ENCODE peak calls at places on chromosome 13, in ten cellular contexts. K is RCC 7860; A is activated CD4-positive, CD25-positive, alpha-beta regulatory T cell treated with anti-CD3 and anti-CD28 coated beads, Interleukin-2, amount 50 U/mL, for 16 hours; Z is T-cell; V is activated T-cell treated with anti-CD3 and anti-CD28 coated beads, Interleukin-2, amount 50 U/mL, for 1 hour; X is substantia nigra; T is GM18507; Q is HFFc6; N is kidney glomerular epithelial cell; D is activated T-helper 9 cell treated with anti-CD3 and anti-CD28 coated beads, Interleukin-2, amount 50 U/mL, for 16 hours. U is an unnamed sample.

GRCh38 chr13:46507978-46508377 is 45.0 kb upstream of the LRCH1 start:
- DNase-seq in K (no peak), A (no peak), T (no peak), X (no peak), V (no peak), N (no peak), Z (no peak), D (no peak), Q (no peak), U (no peak)

GRCh38 chr13:107743983-107744382 is 471.4 kb downstream of the LIG4 start:
- DNase-seq in X (no peak), Z (no peak), D (no peak), Q (no peak), K (no peak), V (no peak), A (no peak), N (no peak), T (no peak), U (no peak)

GRCh38 chr13:39451860-39452301 is 151.1 kb downstream of the LHFPL6 start:
- DNase-seq in K (no peak), A (no peak), Z (no peak), N (no peak), D (no peak), X (no peak), Q (no peak), V (no peak), T (no peak), U (no peak)

GRCh38 chr13:110132178-110132975 is 174.6 kb downstream of the COL4A1 start:
- DNase-seq in D (no peak), N (no peak), T (no peak), Q (no peak), X (no peak), K (no peak), Z (no peak), V (no peak), A (no peak), U (no peak)

GRCh38 chr13:83508905-83509304 is 373.4 kb downstream of the SLITRK1 start:
- DNase-seq in Z (no peak), K (no peak), V (no peak), N (no peak), A (no peak), D (no peak), X (no peak), T (no peak), Q (no peak), U (no peak)

GRCh38 chr13:27522847-27523246 is 72.5 kb upstream of the MTIF3 start:
- DNase-seq in T (no peak), Q (no peak), A (no peak), X (no peak), K (no peak), N (no peak), Z (no peak), D (no peak), V (no peak), U (no peak)

GRCh38 chr13:105655046-105655445 is 880.4 kb downstream of the EFNB2 start:
- DNase-seq in A (no peak), Z (no peak), D (no peak), N (no peak), T (no peak), X (no peak), V (no peak), Q (no peak), K (peak; percentile 6), U (no peak)

GRCh38 chr13:74056829-74057564 is 77.2 kb downstream of the KLF12 start:
- DNase-seq in Q (no peak), K (no peak), N (no peak), V (no peak), Z (no peak), X (no peak), D (no peak), T (no peak), A (no peak), U (no peak)

GRCh38 chr13:90500569-90500968 is 846.9 kb upstream of the MIR17HG start:
- DNase-seq in T (no peak), Q (no peak), N (no peak), Z (no peak), X (no peak), A (no peak), V (no peak), D (no peak), K (no peak), U (no peak)

GRCh38 chr13:101545521-101545920 is 93.0 kb downstream of the ITGBL1 start:
- DNase-seq in X (no peak), Z (no peak), Q (peak; percentile 25), N (no peak), V (no peak), D (no peak), A (no peak), T (no peak), K (no peak), U (no peak)

GRCh38 chr13:104318121-104318520 is 1251.9 kb upstream of the SLC10A2 start:
- DNase-seq in A (no peak), T (no peak), V (no peak), Z (no peak), K (no peak), Q (no peak), D (no peak), X (no peak), N (peak; percentile 55), U (no peak)

U was measured in T follicular helper cell.